ENCODE peak calls at places on chromosomes 6 and 20, in nine cellular contexts. L, E, H, U, N, P, I, T and O are unnamed samples.

GRCh38 chr6:42279966-42280629 is 62.4 kb upstream of the MRPS10 start:
- DNase-seq in L (no peak), E (no peak), H (no peak), U (no peak), N (no peak), P (peak), I (peak), T (no peak), O (no peak)

GRCh38 chr6:136723780-136724179 is 68.5 kb downstream of the MAP3K5 start:
- DNase-seq in L (peak), E (peak), H (peak), U (no peak), N (peak), P (no peak), I (no peak), T (no peak), O (peak)

GRCh38 chr6:71642120-71642519 is 244.2 kb upstream of the RIMS1 start:
- DNase-seq in L (no peak), E (no peak), H (no peak), U (no peak), N (no peak), P (no peak), I (no peak), T (no peak), O (no peak)

GRCh38 chr6:163263998-163264661 is 150.4 kb upstream of the QKI start:
- DNase-seq in L (no peak), E (no peak), H (no peak), U (no peak), N (no peak), P (peak), I (peak), T (no peak), O (peak)

GRCh38 chr6:132962936-132963579 is 148.7 kb downstream of the RPS12 start:
- DNase-seq in L (peak), E (peak), H (peak), U (no peak), N (peak), P (peak), I (peak), T (peak), O (peak)

GRCh38 chr6:8589941-8590676 is 154.8 kb upstream of the SLC35B3 start:
- DNase-seq in L (no peak), E (no peak), H (no peak), U (no peak), N (no peak), P (no peak), I (no peak), T (no peak), O (no peak)

GRCh38 chr6:133062077-133062476 is 179.1 kb upstream of the EYA4 start:
- DNase-seq in L (no peak), E (no peak), H (no peak), U (no peak), N (no peak), P (no peak), I (no peak), T (no peak), O (no peak)

GRCh38 chr6:5464096-5464885 is 203.0 kb downstream of the FARS2 start:
- DNase-seq in L (no peak), E (no peak), H (no peak), U (no peak), N (no peak), P (no peak), I (no peak), T (no peak), O (no peak)

GRCh38 chr6:122323361-122323760 is 76.1 kb upstream of the HSF2 start:
- DNase-seq in L (no peak), E (no peak), H (no peak), U (no peak), N (no peak), P (no peak), I (no peak), T (no peak), O (no peak)

GRCh38 chr20:56323656-56324055 is 35.1 kb upstream of the FAM210B start:
- DNase-seq in L (no peak), E (no peak), H (no peak), U (no peak), N (no peak), P (no peak), I (no peak), T (no peak), O (no peak)

GRCh38 chr6:38172739-38173415 is 353.4 kb downstream of the ZFAND3 start:
- DNase-seq in L (no peak), E (no peak), H (no peak), U (no peak), N (no peak), P (no peak), I (no peak), T (no peak), O (no peak)
- H3K27ac ChIP-seq in L (no peak), E (no peak), H (no peak), U (no peak), N (no peak), P (no peak), I (no peak), T (no peak), O (no peak)

DNA sequence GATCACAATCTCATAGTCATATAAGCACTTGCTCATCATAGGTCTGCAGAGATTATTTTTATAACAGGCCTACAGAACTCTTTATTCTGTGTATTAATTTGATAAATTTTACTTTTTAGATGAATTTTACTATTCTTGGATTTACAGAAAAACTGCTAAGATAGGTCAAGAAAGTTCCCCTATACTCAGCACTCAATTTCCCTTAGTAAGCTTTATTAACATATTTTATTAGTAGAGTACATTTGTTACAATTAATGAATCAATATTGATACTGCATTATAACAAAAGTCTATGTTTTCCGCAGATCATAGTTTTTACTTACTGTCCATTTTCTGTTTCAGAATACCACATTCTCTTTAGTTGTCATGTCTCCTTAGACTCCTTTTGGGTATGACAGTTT is 148.9 kb downstream of the GRM1 start:
- DNase-seq in L (no peak), E (no peak), H (no peak), U (no peak), N (no peak), P (no peak), I (no peak), T (no peak), O (no peak)
- H3K27ac ChIP-seq in L (no peak), E (no peak), H (no peak), U (no peak), N (no peak), P (no peak), I (no peak), T (no peak), O (no peak)

DNA sequence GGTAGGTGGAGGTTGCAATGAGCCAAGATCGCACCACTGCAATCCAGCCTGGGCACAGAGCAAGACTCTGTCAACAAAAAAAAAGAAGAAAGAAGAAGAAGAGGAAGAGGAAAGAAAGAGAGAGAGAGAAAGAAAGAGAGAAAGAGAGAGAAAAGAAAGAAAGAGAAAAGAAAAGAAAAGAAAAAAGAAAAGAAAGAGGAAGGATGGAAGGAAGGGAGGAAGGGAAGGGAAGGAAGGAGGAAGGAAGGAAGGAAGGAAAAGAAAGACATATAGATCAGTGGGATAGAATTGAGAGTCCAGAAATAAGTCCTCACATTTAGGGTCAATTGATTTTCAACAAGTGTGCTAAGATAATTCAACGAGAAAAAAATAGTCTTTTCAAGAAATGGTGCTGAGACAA is 34.0 kb upstream of the SH3BGRL2 start:
- DNase-seq in L (no peak), E (no peak), H (no peak), U (no peak), N (no peak), P (no peak), I (no peak), T (no peak), O (no peak)
- H3K27ac ChIP-seq in L (no peak), E (no peak), H (no peak), U (no peak), N (no peak), P (no peak), I (no peak), T (no peak), O (no peak)

DNA sequence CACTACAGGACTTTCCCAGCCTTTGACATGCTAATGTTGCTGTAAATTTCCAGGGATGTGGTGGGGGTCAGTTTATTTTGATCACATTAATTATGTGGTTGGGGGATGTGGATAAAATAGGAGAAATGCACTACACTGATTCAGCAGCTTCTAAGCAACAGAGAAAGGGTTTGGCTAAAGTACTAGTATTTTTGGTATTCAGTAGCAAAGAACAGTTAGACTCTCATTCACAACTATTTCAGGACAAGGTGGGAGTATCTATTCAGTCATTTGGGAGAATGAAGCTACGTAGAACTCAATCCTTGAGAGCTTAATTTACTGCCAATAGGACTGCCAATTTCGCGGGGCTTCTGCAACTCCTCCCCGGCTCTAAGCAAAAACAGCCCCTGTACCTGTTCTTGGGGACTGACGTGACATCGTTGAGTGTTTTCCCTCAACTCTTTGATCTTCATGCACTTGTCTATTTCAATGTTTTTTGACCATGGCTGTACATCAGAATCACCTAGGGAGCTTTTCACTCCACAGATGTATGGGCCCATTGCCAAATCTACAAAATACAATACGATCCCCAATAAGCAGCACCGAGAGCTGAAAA is 94.8 kb upstream of the NHSL1 start:
- DNase-seq in L (no peak), E (no peak), H (no peak), U (no peak), N (no peak), P (no peak), I (no peak), T (no peak), O (no peak)
- H3K27ac ChIP-seq in L (no peak), E (no peak), H (no peak), U (peak), N (no peak), P (peak), I (peak), T (peak), O (peak)

DNA sequence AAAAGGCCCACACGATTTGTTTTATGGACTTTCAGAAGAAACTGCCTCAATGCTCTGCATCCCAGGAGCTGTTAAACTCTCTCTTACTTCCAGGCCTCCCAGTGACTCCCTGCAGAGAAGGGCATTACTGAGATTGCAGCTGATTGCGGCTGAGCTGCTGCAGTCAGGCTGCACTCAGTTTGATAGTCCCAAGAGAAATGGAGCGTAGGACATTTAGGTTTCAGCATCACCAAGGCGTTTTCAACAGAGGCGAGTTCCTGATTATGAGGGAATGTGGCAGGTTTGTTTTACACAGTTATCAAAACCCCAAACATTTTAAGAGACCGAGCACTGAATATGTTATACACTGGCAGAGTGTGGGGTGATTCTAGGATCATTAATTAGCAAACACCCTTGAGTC is 145.6 kb downstream of the TBX18 start:
- DNase-seq in L (no peak), E (no peak), H (no peak), U (no peak), N (no peak), P (no peak), I (no peak), T (no peak), O (no peak)
- H3K27ac ChIP-seq in L (no peak), E (no peak), H (no peak), U (no peak), N (no peak), P (no peak), I (peak), T (no peak), O (no peak)

DNA sequence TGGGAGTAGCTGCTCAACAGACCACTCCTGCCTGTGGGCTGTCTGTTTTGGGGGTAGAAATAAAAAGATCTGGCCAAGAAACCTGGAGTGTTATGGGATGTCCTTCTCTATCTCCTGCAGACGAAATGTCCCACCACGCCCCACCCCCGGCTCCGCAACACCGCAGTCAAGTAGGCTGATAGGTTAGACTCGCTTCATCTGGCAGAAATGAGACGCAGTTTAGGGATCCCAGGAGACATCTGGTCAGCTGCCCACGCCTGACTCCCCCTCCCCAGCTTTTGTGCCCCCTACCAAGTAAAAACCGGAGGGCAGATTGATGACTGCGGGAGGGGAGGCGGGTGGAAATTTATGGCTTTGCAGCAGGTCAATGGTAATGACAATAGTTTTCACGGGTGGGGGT is 25.9 kb downstream of the PMEPA1 start:
- DNase-seq in L (no peak), E (no peak), H (no peak), U (no peak), N (no peak), P (no peak), I (no peak), T (no peak), O (no peak)
- H3K27ac ChIP-seq in L (no peak), E (no peak), H (no peak), U (peak), N (no peak), P (no peak), I (no peak), T (no peak), O (peak)

DNA sequence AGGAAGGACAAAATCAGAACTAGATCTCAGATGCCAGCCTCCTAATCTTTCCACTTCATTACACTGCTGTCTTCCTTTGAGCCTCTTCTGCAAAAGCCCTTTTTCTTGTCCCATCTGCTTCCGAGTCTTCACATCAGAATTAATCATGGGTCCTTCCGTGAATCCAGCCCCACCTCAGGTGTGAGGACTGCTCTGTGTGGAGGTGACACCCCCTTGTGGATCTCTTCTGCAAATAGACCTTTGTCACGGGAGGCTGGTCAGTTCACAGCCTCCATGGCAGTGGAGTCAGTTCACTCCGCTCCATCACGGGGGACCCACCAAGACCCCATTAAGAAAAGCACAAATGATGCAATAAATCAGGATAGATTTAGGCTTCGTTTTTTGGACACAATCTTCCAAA is 171.1 kb downstream of the ADAT2 start:
- DNase-seq in L (no peak), E (no peak), H (no peak), U (no peak), N (no peak), P (no peak), I (no peak), T (no peak), O (no peak)
- H3K27ac ChIP-seq in L (no peak), E (no peak), H (no peak), U (no peak), N (no peak), P (no peak), I (no peak), T (no peak), O (no peak)

DNA sequence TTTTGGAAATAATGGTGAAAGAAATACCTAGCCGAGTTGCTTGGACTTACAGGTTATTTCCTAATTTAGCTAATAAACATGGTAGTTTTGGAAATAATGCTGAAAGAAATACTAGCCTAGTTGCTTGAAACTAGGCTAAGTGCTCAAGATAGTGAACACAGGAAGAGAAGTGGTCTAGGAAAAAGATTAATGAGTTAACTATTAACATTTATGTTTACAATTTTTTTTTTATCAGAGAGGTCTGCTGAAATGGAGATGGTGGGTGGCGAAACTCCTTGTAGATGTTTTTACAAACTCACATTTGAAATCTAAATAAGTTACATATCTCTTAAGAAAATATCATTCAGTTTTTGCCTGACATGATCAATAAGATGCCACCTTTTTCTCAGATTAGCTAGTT is 39.2 kb downstream of the MAPK14 start:
- DNase-seq in L (no peak), E (no peak), H (no peak), U (no peak), N (no peak), P (no peak), I (no peak), T (no peak), O (no peak)
- H3K27ac ChIP-seq in L (no peak), E (no peak), H (no peak), U (no peak), N (peak), P (peak), I (no peak), T (no peak), O (no peak)

GRCh38 chr20:2751868-2752630 is 48.4 kb downstream of the CPXM1 start:
- DNase-seq in L (no peak), E (peak), H (peak), U (no peak), N (peak), P (no peak), I (peak), T (no peak), O (no peak)
- H3K27ac ChIP-seq in L (no peak), E (no peak), H (no peak), U (no peak), N (no peak), P (no peak), I (no peak), T (peak), O (no peak)